ENCODE peak calls at places on chromosomes 16 and 17, in five cellular contexts. One of them, this sample, is unnamed.

GRCh38 chr17:72205357-72205756 is 84.5 kb downstream of the SOX9 start:
- DNase-seq in activated CD4-positive, CD25-positive, alpha-beta regulatory T cell: no peak
- DNase-seq in sciatic nerve: no peak
- DNase-seq in AG08395: no peak
- DNase-seq in HuH-7: no peak
- DNase-seq in this sample: no peak

GRCh38 chr16:51062039-51062438 is 89.0 kb downstream of the SALL1 start:
- DNase-seq in activated CD4-positive, CD25-positive, alpha-beta regulatory T cell: no peak
- DNase-seq in sciatic nerve: no peak
- DNase-seq in AG08395: no peak
- DNase-seq in HuH-7: no peak
- DNase-seq in this sample: no peak

GRCh38 chr16:77898671-77899211 is 110.4 kb downstream of the VAT1L start:
- DNase-seq in activated CD4-positive, CD25-positive, alpha-beta regulatory T cell: no peak
- DNase-seq in sciatic nerve: no peak
- DNase-seq in AG08395: peak; percentile 89
- DNase-seq in HuH-7: no peak
- DNase-seq in this sample: no peak

GRCh38 chr16:74580828-74581227 is 26.1 kb downstream of the GLG1 start:
- DNase-seq in activated CD4-positive, CD25-positive, alpha-beta regulatory T cell: no peak
- DNase-seq in sciatic nerve: no peak
- DNase-seq in AG08395: no peak
- DNase-seq in HuH-7: no peak
- DNase-seq in this sample: no peak

GRCh38 chr17:3762922-3763776 is 37.8 kb downstream of the ITGAE start:
- DNase-seq in activated CD4-positive, CD25-positive, alpha-beta regulatory T cell: no peak
- DNase-seq in sciatic nerve: no peak
- DNase-seq in AG08395: no peak
- DNase-seq in HuH-7: no peak
- DNase-seq in this sample: no peak

GRCh38 chr16:4465977-4466779 is 8.2 kb downstream of the NMRAL1 start:
- DNase-seq in activated CD4-positive, CD25-positive, alpha-beta regulatory T cell: no peak
- DNase-seq in sciatic nerve: no peak
- DNase-seq in AG08395: no peak
- DNase-seq in HuH-7: no peak
- DNase-seq in this sample: no peak

GRCh38 chr16:12565423-12565822 is 238.3 kb downstream of the CPPED1 start:
- DNase-seq in activated CD4-positive, CD25-positive, alpha-beta regulatory T cell: no peak
- DNase-seq in sciatic nerve: no peak
- DNase-seq in AG08395: no peak
- DNase-seq in HuH-7: no peak
- DNase-seq in this sample: no peak

GRCh38 chr17:75093543-75094158 is 5.9 kb downstream of the SLC16A5 start:
- DNase-seq in activated CD4-positive, CD25-positive, alpha-beta regulatory T cell: no peak
- DNase-seq in sciatic nerve: no peak
- DNase-seq in AG08395: no peak
- DNase-seq in HuH-7: no peak
- DNase-seq in this sample: no peak

GRCh38 chr16:11824362-11824761 is 27.0 kb downstream of the RSL1D1 start:
- DNase-seq in activated CD4-positive, CD25-positive, alpha-beta regulatory T cell: no peak
- DNase-seq in sciatic nerve: no peak
- DNase-seq in AG08395: peak; percentile 44
- DNase-seq in HuH-7: peak; percentile 57
- DNase-seq in this sample: no peak

GRCh38 chr16:19295393-19295792 is 9.9 kb downstream of the CLEC19A start:
- DNase-seq in activated CD4-positive, CD25-positive, alpha-beta regulatory T cell: no peak
- DNase-seq in sciatic nerve: no peak
- DNase-seq in AG08395: no peak
- DNase-seq in HuH-7: no peak
- DNase-seq in this sample: no peak

GRCh38 chr16:89170346-89171215 is 967 bp upstream of the CDH15 start:
- DNase-seq in activated CD4-positive, CD25-positive, alpha-beta regulatory T cell: no peak
- DNase-seq in sciatic nerve: no peak
- DNase-seq in AG08395: no peak
- DNase-seq in HuH-7: no peak
- DNase-seq in this sample: no peak

GRCh38 chr17:66000216-66000615 is 191.7 kb downstream of the CEP112 start:
- DNase-seq in activated CD4-positive, CD25-positive, alpha-beta regulatory T cell: no peak
- DNase-seq in sciatic nerve: no peak
- DNase-seq in AG08395: no peak
- DNase-seq in HuH-7: no peak
- DNase-seq in this sample: no peak

GRCh38 chr17:81322271-81323082 is 27.4 kb upstream of the SLC38A10 start:
- DNase-seq in activated CD4-positive, CD25-positive, alpha-beta regulatory T cell: no peak
- DNase-seq in sciatic nerve: no peak
- DNase-seq in AG08395: peak; percentile 66
- DNase-seq in HuH-7: peak; percentile 96
- DNase-seq in this sample: peak; percentile 23

GRCh38 chr16:66740010-66740409 is 11.4 kb downstream of the DYNC1LI2 start:
- DNase-seq in activated CD4-positive, CD25-positive, alpha-beta regulatory T cell: no peak
- DNase-seq in sciatic nerve: no peak
- DNase-seq in AG08395: peak; percentile 68
- DNase-seq in HuH-7: peak; percentile 50
- DNase-seq in this sample: peak; percentile 14